ENCODE peak calls at places on chromosomes 12 and 14, in ten cellular contexts. F is activated CD4-positive, alpha-beta T cell treated with anti-CD3 and anti-CD28 coated beads, Interleukin-2, amount 50 U/mL, for 48 hours; G is caudate nucleus; N is mucosa of gallbladder; K is stimulated activated CD8-positive, alpha-beta memory T cell treated with anti-CD3 and anti-CD28 coated beads, Interleukin-15, amount 100 ng/mL, for 24 hours; M is activated gamma-delta T cell; C is NCI-H774; H is HuH-7; I is D341Med; D is GM12878. X is an unnamed sample.

GRCh38 chr12:89470741-89471504 is 53.7 kb downstream of the GALNT4 start:
- DNase-seq in K (no peak), N (no peak), F (no peak), M (no peak), D (no peak), I (peak; percentile 52), G (no peak), H (no peak), C (peak; percentile 38), X (peak; percentile 64)

GRCh38 chr12:70732287-70732686 is 95.1 kb upstream of the PTPRB start:
- DNase-seq in C (no peak), K (no peak), N (no peak), D (no peak), I (no peak), H (no peak), F (no peak), G (no peak), M (no peak), X (no peak)

GRCh38 chr12:82818276-82819035 is 131.8 kb downstream of the TMTC2 start:
- DNase-seq in N (no peak), D (no peak), C (no peak), F (no peak), H (no peak), K (no peak), G (no peak), I (no peak), M (no peak), X (peak; percentile 64)

GRCh38 chr12:64675795-64676194 is 65.5 kb downstream of the RASSF3 start:
- DNase-seq in D (no peak), M (no peak), G (no peak), N (peak; percentile 61), I (no peak), H (no peak), C (no peak), F (no peak), K (no peak), X (no peak)

GRCh38 chr12:96828169-96828789 is 78.8 kb upstream of the NEDD1 start:
- DNase-seq in N (no peak), M (no peak), C (no peak), I (no peak), K (no peak), F (peak; percentile 6), D (no peak), G (no peak), H (no peak), X (no peak)

GRCh38 chr12:63294327-63294632 is 143.3 kb upstream of the AVPR1A start:
- DNase-seq in F (no peak), C (no peak), H (peak; percentile 33), G (no peak), N (peak; percentile 23), I (no peak), K (no peak), D (no peak), M (no peak), X (peak; percentile 88)

GRCh38 chr12:76649091-76649490 is 89.5 kb upstream of the OSBPL8 start:
- DNase-seq in H (no peak), D (no peak), C (no peak), K (no peak), M (no peak), G (no peak), I (no peak), F (no peak), N (no peak), X (no peak)

GRCh38 chr12:50387487-50387886 is 8.9 kb downstream of the FAM186A start:
- DNase-seq in M (no peak), C (no peak), G (no peak), N (no peak), F (no peak), H (no peak), K (no peak), D (no peak), I (no peak), X (peak; percentile 39)

GRCh38 chr12:107558816-107559382 is 126.7 kb upstream of the PWP1 start:
- DNase-seq in K (no peak), C (no peak), N (no peak), F (no peak), G (no peak), D (no peak), M (no peak), H (no peak), I (no peak), X (no peak)

GRCh38 chr12:53955036-53955775 is 503 bp downstream of the HOXC12 start:
- DNase-seq in K (no peak), M (no peak), D (no peak), H (no peak), C (no peak), I (peak; percentile 60), G (no peak), N (no peak), F (no peak), X (no peak)

GRCh38 chr14:90061849-90062794 is at the start of gene KCNK13:
- DNase-seq in C (peak; percentile 23), D (no peak), F (peak; percentile 20), M (no peak), K (no peak), I (peak; percentile 73), H (no peak), N (no peak), G (no peak), X (peak; percentile 16)

GRCh38 chr14:75205586-75205985 is 29.2 kb upstream of the TMED10 start:
- DNase-seq in H (no peak), D (no peak), K (no peak), F (peak; percentile 14), N (no peak), G (no peak), M (no peak), I (no peak), C (no peak), X (peak; percentile 73)

GRCh38 chr12:57765003-57765697 is 1.7 kb downstream of the CYP27B1 start:
- DNase-seq in N (no peak), F (peak; percentile 76), M (peak; percentile 24), G (no peak), D (no peak), I (no peak), C (no peak), H (peak; percentile 69), K (no peak), X (peak; percentile 44)

X was measured in iris pigment epithelial cell.